ENCODE peak calls at places on chromosomes 6 and 20, in eight cellular contexts. One of them, this sample, is unnamed.

GRCh38 chr6:122722746-122723145 is 56.8 kb upstream of the FABP7 start:
- DNase-seq in activated CD4-positive, alpha-beta memory T cell treated with anti-CD3 and anti-CD28 coated beads for 36 hours: no peak
- DNase-seq in activated CD8-positive, alpha-beta memory T cell treated with anti-CD3 and anti-CD28 coated beads, Interleukin-2, amount 50 U/mL, for 4 hours: no peak
- DNase-seq in T-helper 2 cell: no peak
- DNase-seq in NCI-H2081: no peak
- DNase-seq in NCI-H1092 treated with DMSO at 0.1 percent for 48 hours: no peak
- DNase-seq in cardiac muscle cell: no peak
- DNase-seq in mesenchymal stem cell: peak
- DNase-seq in this sample: no peak

GRCh38 chr20:11379257-11380011 is 538.3 kb upstream of the BTBD3 start:
- DNase-seq in activated CD4-positive, alpha-beta memory T cell treated with anti-CD3 and anti-CD28 coated beads for 36 hours: no peak
- DNase-seq in activated CD8-positive, alpha-beta memory T cell treated with anti-CD3 and anti-CD28 coated beads, Interleukin-2, amount 50 U/mL, for 4 hours: no peak
- DNase-seq in T-helper 2 cell: no peak
- DNase-seq in NCI-H2081: no peak
- DNase-seq in NCI-H1092 treated with DMSO at 0.1 percent for 48 hours: no peak
- DNase-seq in cardiac muscle cell: peak
- DNase-seq in mesenchymal stem cell: peak
- DNase-seq in this sample: no peak

GRCh38 chr6:116500969-116501433 is 10.4 kb upstream of the CALHM5 start:
- DNase-seq in activated CD4-positive, alpha-beta memory T cell treated with anti-CD3 and anti-CD28 coated beads for 36 hours: no peak
- DNase-seq in activated CD8-positive, alpha-beta memory T cell treated with anti-CD3 and anti-CD28 coated beads, Interleukin-2, amount 50 U/mL, for 4 hours: no peak
- DNase-seq in T-helper 2 cell: no peak
- DNase-seq in NCI-H2081: no peak
- DNase-seq in NCI-H1092 treated with DMSO at 0.1 percent for 48 hours: no peak
- DNase-seq in cardiac muscle cell: no peak
- DNase-seq in mesenchymal stem cell: no peak
- DNase-seq in this sample: no peak

GRCh38 chr6:35024601-35025054 is 116.5 kb downstream of the TCP11 start:
- DNase-seq in activated CD4-positive, alpha-beta memory T cell treated with anti-CD3 and anti-CD28 coated beads for 36 hours: no peak
- DNase-seq in activated CD8-positive, alpha-beta memory T cell treated with anti-CD3 and anti-CD28 coated beads, Interleukin-2, amount 50 U/mL, for 4 hours: no peak
- DNase-seq in T-helper 2 cell: no peak
- DNase-seq in NCI-H2081: no peak
- DNase-seq in NCI-H1092 treated with DMSO at 0.1 percent for 48 hours: peak
- DNase-seq in cardiac muscle cell: peak
- DNase-seq in mesenchymal stem cell: peak
- DNase-seq in this sample: peak

GRCh38 chr6:89122625-89123024 is 4.8 kb upstream of the SRSF12 start:
- DNase-seq in activated CD4-positive, alpha-beta memory T cell treated with anti-CD3 and anti-CD28 coated beads for 36 hours: no peak
- DNase-seq in activated CD8-positive, alpha-beta memory T cell treated with anti-CD3 and anti-CD28 coated beads, Interleukin-2, amount 50 U/mL, for 4 hours: no peak
- DNase-seq in T-helper 2 cell: no peak
- DNase-seq in NCI-H2081: peak
- DNase-seq in NCI-H1092 treated with DMSO at 0.1 percent for 48 hours: peak
- DNase-seq in cardiac muscle cell: peak
- DNase-seq in mesenchymal stem cell: peak
- DNase-seq in this sample: no peak

GRCh38 chr6:52788478-52788877 is 15.1 kb downstream of the GSTA1 start:
- DNase-seq in activated CD4-positive, alpha-beta memory T cell treated with anti-CD3 and anti-CD28 coated beads for 36 hours: no peak
- DNase-seq in activated CD8-positive, alpha-beta memory T cell treated with anti-CD3 and anti-CD28 coated beads, Interleukin-2, amount 50 U/mL, for 4 hours: no peak
- DNase-seq in T-helper 2 cell: no peak
- DNase-seq in NCI-H2081: no peak
- DNase-seq in NCI-H1092 treated with DMSO at 0.1 percent for 48 hours: no peak
- DNase-seq in cardiac muscle cell: no peak
- DNase-seq in mesenchymal stem cell: no peak
- DNase-seq in this sample: no peak

GRCh38 chr6:168721571-168721970 is 280.6 kb downstream of the SMOC2 start:
- DNase-seq in activated CD4-positive, alpha-beta memory T cell treated with anti-CD3 and anti-CD28 coated beads for 36 hours: no peak
- DNase-seq in activated CD8-positive, alpha-beta memory T cell treated with anti-CD3 and anti-CD28 coated beads, Interleukin-2, amount 50 U/mL, for 4 hours: no peak
- DNase-seq in T-helper 2 cell: no peak
- DNase-seq in NCI-H2081: no peak
- DNase-seq in NCI-H1092 treated with DMSO at 0.1 percent for 48 hours: no peak
- DNase-seq in cardiac muscle cell: no peak
- DNase-seq in mesenchymal stem cell: no peak
- DNase-seq in this sample: no peak

GRCh38 chr20:46220808-46221207 is 87.5 kb downstream of the CDH22 start:
- DNase-seq in activated CD4-positive, alpha-beta memory T cell treated with anti-CD3 and anti-CD28 coated beads for 36 hours: no peak
- DNase-seq in activated CD8-positive, alpha-beta memory T cell treated with anti-CD3 and anti-CD28 coated beads, Interleukin-2, amount 50 U/mL, for 4 hours: no peak
- DNase-seq in T-helper 2 cell: no peak
- DNase-seq in NCI-H2081: peak
- DNase-seq in NCI-H1092 treated with DMSO at 0.1 percent for 48 hours: peak
- DNase-seq in cardiac muscle cell: peak
- DNase-seq in mesenchymal stem cell: no peak
- DNase-seq in this sample: no peak

GRCh38 chr6:10099086-10099499 is 315.8 kb downstream of the TFAP2A start:
- DNase-seq in activated CD4-positive, alpha-beta memory T cell treated with anti-CD3 and anti-CD28 coated beads for 36 hours: no peak
- DNase-seq in activated CD8-positive, alpha-beta memory T cell treated with anti-CD3 and anti-CD28 coated beads, Interleukin-2, amount 50 U/mL, for 4 hours: no peak
- DNase-seq in T-helper 2 cell: no peak
- DNase-seq in NCI-H2081: no peak
- DNase-seq in NCI-H1092 treated with DMSO at 0.1 percent for 48 hours: no peak
- DNase-seq in cardiac muscle cell: peak
- DNase-seq in mesenchymal stem cell: no peak
- DNase-seq in this sample: no peak

GRCh38 chr6:148869589-148869988 is 122.8 kb downstream of the UST start:
- DNase-seq in activated CD4-positive, alpha-beta memory T cell treated with anti-CD3 and anti-CD28 coated beads for 36 hours: no peak
- DNase-seq in activated CD8-positive, alpha-beta memory T cell treated with anti-CD3 and anti-CD28 coated beads, Interleukin-2, amount 50 U/mL, for 4 hours: no peak
- DNase-seq in T-helper 2 cell: no peak
- DNase-seq in NCI-H2081: no peak
- DNase-seq in NCI-H1092 treated with DMSO at 0.1 percent for 48 hours: no peak
- DNase-seq in cardiac muscle cell: no peak
- DNase-seq in mesenchymal stem cell: peak
- DNase-seq in this sample: no peak

GRCh38 chr6:113776998-113777397 is 80.1 kb upstream of the MARCKS start:
- DNase-seq in activated CD4-positive, alpha-beta memory T cell treated with anti-CD3 and anti-CD28 coated beads for 36 hours: no peak
- DNase-seq in activated CD8-positive, alpha-beta memory T cell treated with anti-CD3 and anti-CD28 coated beads, Interleukin-2, amount 50 U/mL, for 4 hours: no peak
- DNase-seq in T-helper 2 cell: no peak
- DNase-seq in NCI-H2081: no peak
- DNase-seq in NCI-H1092 treated with DMSO at 0.1 percent for 48 hours: no peak
- DNase-seq in cardiac muscle cell: peak
- DNase-seq in mesenchymal stem cell: peak
- DNase-seq in this sample: no peak

GRCh38 chr6:118860880-118861279 is 33.1 kb upstream of the ASF1A start:
- DNase-seq in activated CD4-positive, alpha-beta memory T cell treated with anti-CD3 and anti-CD28 coated beads for 36 hours: no peak
- DNase-seq in activated CD8-positive, alpha-beta memory T cell treated with anti-CD3 and anti-CD28 coated beads, Interleukin-2, amount 50 U/mL, for 4 hours: no peak
- DNase-seq in T-helper 2 cell: no peak
- DNase-seq in NCI-H2081: no peak
- DNase-seq in NCI-H1092 treated with DMSO at 0.1 percent for 48 hours: no peak
- DNase-seq in cardiac muscle cell: no peak
- DNase-seq in mesenchymal stem cell: no peak
- DNase-seq in this sample: no peak

GRCh38 chr20:15236812-15237211 is 899.4 kb upstream of the FLRT3 start:
- DNase-seq in activated CD4-positive, alpha-beta memory T cell treated with anti-CD3 and anti-CD28 coated beads for 36 hours: no peak
- DNase-seq in activated CD8-positive, alpha-beta memory T cell treated with anti-CD3 and anti-CD28 coated beads, Interleukin-2, amount 50 U/mL, for 4 hours: no peak
- DNase-seq in T-helper 2 cell: no peak
- DNase-seq in NCI-H2081: peak
- DNase-seq in NCI-H1092 treated with DMSO at 0.1 percent for 48 hours: no peak
- DNase-seq in cardiac muscle cell: no peak
- DNase-seq in mesenchymal stem cell: peak
- DNase-seq in this sample: no peak

GRCh38 chr6:45558858-45559257 is 181.1 kb upstream of the SUPT3H start:
- DNase-seq in activated CD4-positive, alpha-beta memory T cell treated with anti-CD3 and anti-CD28 coated beads for 36 hours: no peak
- DNase-seq in activated CD8-positive, alpha-beta memory T cell treated with anti-CD3 and anti-CD28 coated beads, Interleukin-2, amount 50 U/mL, for 4 hours: no peak
- DNase-seq in T-helper 2 cell: no peak
- DNase-seq in NCI-H2081: no peak
- DNase-seq in NCI-H1092 treated with DMSO at 0.1 percent for 48 hours: no peak
- DNase-seq in cardiac muscle cell: no peak
- DNase-seq in mesenchymal stem cell: no peak
- DNase-seq in this sample: no peak

GRCh38 chr20:50447817-50448216 is 62.4 kb upstream of the PTPN1 start:
- DNase-seq in activated CD4-positive, alpha-beta memory T cell treated with anti-CD3 and anti-CD28 coated beads for 36 hours: no peak
- DNase-seq in activated CD8-positive, alpha-beta memory T cell treated with anti-CD3 and anti-CD28 coated beads, Interleukin-2, amount 50 U/mL, for 4 hours: no peak
- DNase-seq in T-helper 2 cell: no peak
- DNase-seq in NCI-H2081: no peak
- DNase-seq in NCI-H1092 treated with DMSO at 0.1 percent for 48 hours: no peak
- DNase-seq in cardiac muscle cell: no peak
- DNase-seq in mesenchymal stem cell: no peak
- DNase-seq in this sample: no peak

GRCh38 chr6:128605961-128606360 is 85.6 kb upstream of the PTPRK start:
- DNase-seq in activated CD4-positive, alpha-beta memory T cell treated with anti-CD3 and anti-CD28 coated beads for 36 hours: no peak
- DNase-seq in activated CD8-positive, alpha-beta memory T cell treated with anti-CD3 and anti-CD28 coated beads, Interleukin-2, amount 50 U/mL, for 4 hours: no peak
- DNase-seq in T-helper 2 cell: no peak
- DNase-seq in NCI-H2081: no peak
- DNase-seq in NCI-H1092 treated with DMSO at 0.1 percent for 48 hours: no peak
- DNase-seq in cardiac muscle cell: no peak
- DNase-seq in mesenchymal stem cell: no peak
- DNase-seq in this sample: no peak

GRCh38 chr6:31170987-31171671 is 647 bp upstream of the POU5F1 start:
- DNase-seq in activated CD4-positive, alpha-beta memory T cell treated with anti-CD3 and anti-CD28 coated beads for 36 hours: no peak
- DNase-seq in activated CD8-positive, alpha-beta memory T cell treated with anti-CD3 and anti-CD28 coated beads, Interleukin-2, amount 50 U/mL, for 4 hours: no peak
- DNase-seq in T-helper 2 cell: no peak
- DNase-seq in NCI-H2081: no peak
- DNase-seq in NCI-H1092 treated with DMSO at 0.1 percent for 48 hours: no peak
- DNase-seq in cardiac muscle cell: no peak
- DNase-seq in mesenchymal stem cell: no peak
- DNase-seq in this sample: no peak

GRCh38 chr6:113645986-113646385 is 211.2 kb upstream of the MARCKS start:
- DNase-seq in activated CD4-positive, alpha-beta memory T cell treated with anti-CD3 and anti-CD28 coated beads for 36 hours: no peak
- DNase-seq in activated CD8-positive, alpha-beta memory T cell treated with anti-CD3 and anti-CD28 coated beads, Interleukin-2, amount 50 U/mL, for 4 hours: no peak
- DNase-seq in T-helper 2 cell: no peak
- DNase-seq in NCI-H2081: no peak
- DNase-seq in NCI-H1092 treated with DMSO at 0.1 percent for 48 hours: no peak
- DNase-seq in cardiac muscle cell: no peak
- DNase-seq in mesenchymal stem cell: no peak
- DNase-seq in this sample: no peak

This sample was measured in upper lobe of right lung.